ENCODE peak calls at places on chromosomes 2 and 18, in six cellular contexts. O is CD8-positive, alpha-beta memory T cell; J is HL-60; K is SK-N-SH; P is IMR-90; F is tibial artery. T is an unnamed sample. For H3K27me3, the result is how much of the 10 kb centered on the place peaks cover.

GRCh38 chr2:125581561-125581960 is 1074.4 kb upstream of the GYPC start:
- DNase-seq in O (no peak), J (no peak), K (no peak), P (no peak), F (no peak), T (no peak)

GRCh38 chr2:233319256-233319655 is 11.6 kb downstream of the SAG start:
- DNase-seq in O (no peak), J (no peak), K (no peak), P (no peak), F (no peak), T (no peak)

GRCh38 chr18:36786686-36787085 is 42.1 kb downstream of the TPGS2 start:
- DNase-seq in O (no peak), J (no peak), K (no peak), P (peak), F (peak), T (no peak)

GRCh38 chr2:227471924-227472264 is at the start of gene AGFG1:
- DNase-seq in O (peak), J (peak), K (peak), P (peak), F (peak), T (peak)

GRCh38 chr2:231037202-231037730 is at the start of gene C2orf72:
- DNase-seq in O (no peak), J (no peak), K (peak), P (no peak), F (no peak), T (no peak)

GRCh38 chr18:61852496-61852895 is 40.3 kb downstream of the RNF152 start:
- DNase-seq in O (no peak), J (no peak), K (no peak), P (no peak), F (no peak), T (no peak)

GRCh38 chr2:12809526-12809925 is 92.8 kb downstream of the TRIB2 start:
- DNase-seq in O (no peak), J (no peak), K (no peak), P (no peak), F (no peak), T (no peak)

GRCh38 chr2:223797811-223798721 is 39.3 kb downstream of the AP1S3 start:
- DNase-seq in O (no peak), J (no peak), K (peak), P (peak), F (no peak), T (no peak)

GRCh38 chr2:101546376-101547058 is 71.6 kb upstream of the RFX8 start:
- DNase-seq in O (no peak), J (peak), K (no peak), P (peak), F (no peak), T (no peak)

GRCh38 chr18:22572321-22572720 is 154.6 kb upstream of the CTAGE1 start:
- DNase-seq in O (no peak), J (no peak), K (no peak), P (no peak), F (no peak), T (no peak)

GRCh38 chr2:25684577-25684976 is 11.2 kb upstream of the DTNB start:
- DNase-seq in O (no peak), J (no peak), K (no peak), P (no peak), F (no peak), T (no peak)

GRCh38 chr2:151306621-151307020 is 17.2 kb upstream of the NMI start:
- DNase-seq in O (no peak), J (no peak), K (no peak), P (peak), F (no peak), T (no peak)

GRCh38 chr2:240959214-240959940 is 39.0 kb upstream of the SNED1 start:
- DNase-seq in O (no peak), J (no peak), K (peak), P (no peak), F (peak), T (no peak)

GRCh38 chr2:33477473-33478468 is 1.3 kb downstream of the RASGRP3 start:
- DNase-seq in O (no peak), J (no peak), K (no peak), P (no peak), F (peak), T (peak)

GRCh38 chr2:127347734-127348392 is 39.9 kb downstream of the MAP3K2 start:
- DNase-seq in O (no peak), J (no peak), K (no peak), P (no peak), F (no peak), T (no peak)

GRCh38 chr2:46720592-46721185 is 194.9 kb downstream of the MCFD2 start:
- DNase-seq in O (no peak), J (no peak), K (peak), P (peak), F (no peak), T (no peak)

GRCh38 chr18:54392621-54393023 is 34.9 kb downstream of the C18orf54 start:
- DNase-seq in O (no peak), J (peak), K (peak), P (peak), F (no peak), T (peak)

GRCh38 chr2:100416939-100417744 is at the start of gene CHST10:
- DNase-seq in O (peak), J (peak), K (peak), P (peak), F (no peak), T (peak)

GRCh38 chr18:32328379-32328778 is 138.5 kb downstream of the MEP1B start:
- DNase-seq in O (no peak), J (no peak), K (no peak), P (peak), F (no peak), T (no peak)

GRCh38 chr2:237097911-237098702 is 12.4 kb downstream of the COPS8 start:
- DNase-seq in O (no peak), J (no peak), K (no peak), P (peak), F (no peak), T (no peak)

GRCh38 chr2:229669841-229670240 is 44.5 kb downstream of the DNER start:
- DNase-seq in O (no peak), J (no peak), K (no peak), P (no peak), F (no peak), T (no peak)

GRCh38 chr2:170771049-170771937 is 1.1 kb downstream of the ERICH2 start:
- DNase-seq in O (no peak), J (peak), K (no peak), P (peak), F (no peak), T (peak)

GRCh38 chr2:183033951-183034350 is 4.3 kb downstream of the NCKAP1 start:
- DNase-seq in O (no peak), J (no peak), K (no peak), P (no peak), F (no peak), T (no peak)
- H3K4me3 ChIP-seq in O (no peak), J (no peak), K (no peak), P (no peak), F (no peak), T (no peak)

DNA sequence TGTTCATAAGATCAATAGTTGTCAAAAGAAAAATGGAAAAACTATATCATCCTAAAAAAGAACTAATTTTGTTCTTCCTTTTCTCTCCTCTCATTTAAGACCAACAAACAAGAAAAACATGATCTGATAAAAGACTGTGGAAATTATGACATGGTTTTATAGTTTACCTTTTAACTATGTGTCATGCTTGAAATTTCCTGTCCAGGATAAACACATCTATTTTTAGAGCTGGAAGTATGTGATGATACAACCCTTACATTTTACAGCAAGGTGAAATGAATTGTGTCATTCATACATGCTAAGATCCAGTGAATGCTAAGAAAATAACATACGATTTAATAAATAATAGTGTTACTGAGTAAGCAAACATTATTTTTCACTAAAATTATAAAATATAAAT is 89.9 kb downstream of the GULP1 start:
- DNase-seq in O (no peak), J (no peak), K (no peak), P (peak), F (no peak), T (no peak)
- H3K27me3 ChIP-seq in O (under half), J (under half), K (under half), P (under half), F (under half), T (under half)

GRCh38 chr2:190554357-190555006 is 20.0 kb upstream of the NEMP2 start:
- DNase-seq in O (no peak), J (no peak), K (no peak), P (no peak), F (no peak), T (no peak)

GRCh38 chr2:190547914-190548313 is 13.4 kb upstream of the NEMP2 start:
- DNase-seq in O (no peak), J (no peak), K (no peak), P (no peak), F (no peak), T (no peak)

GRCh38 chr2:190553254-190553653 is 18.7 kb upstream of the NEMP2 start:
- DNase-seq in O (no peak), J (no peak), K (no peak), P (no peak), F (no peak), T (no peak)

GRCh38 chr2:190550137-190550536 is 15.6 kb upstream of the NEMP2 start:
- DNase-seq in O (no peak), J (no peak), K (no peak), P (no peak), F (no peak), T (no peak)

GRCh38 chr2:190551928-190552327 is 17.4 kb upstream of the NEMP2 start:
- DNase-seq in O (no peak), J (peak), K (no peak), P (no peak), F (no peak), T (no peak)
- H3K4me3 ChIP-seq in O (no peak), J (no peak), K (no peak), P (no peak), F (no peak), T (no peak)

DNA sequence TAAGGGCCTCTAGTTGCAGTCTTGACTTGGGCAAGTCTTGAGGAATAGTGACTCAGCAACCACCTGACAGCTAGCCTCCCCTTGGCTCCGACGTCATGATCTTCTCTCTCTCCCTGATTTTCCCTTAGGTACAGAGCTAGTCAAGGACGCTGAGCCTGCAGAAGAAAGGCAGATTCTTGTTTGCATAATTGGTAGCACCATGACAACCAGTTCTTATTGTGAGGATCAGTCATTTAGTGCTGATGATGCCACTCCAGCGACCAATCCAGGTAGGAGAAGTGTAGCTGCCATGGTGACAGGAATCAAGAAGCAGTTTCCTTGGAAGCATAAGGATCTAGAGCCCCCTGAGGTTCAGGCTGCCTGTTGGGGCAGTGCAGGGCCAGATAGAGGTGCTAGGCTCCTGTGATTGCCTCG is 2.8 kb upstream of the RESP18 start:
- DNase-seq in O (no peak), J (no peak), K (no peak), P (peak), F (no peak), T (no peak)
- H3K27me3 ChIP-seq in O (under half), J (under half), K (under half), P (under half), F (half or more), T (under half)